ENCODE peak calls at places on chromosome 19, in four cellular contexts. C is thoracic aorta, P is C1 segment of cervical spinal cord, N is osteocyte. B is an unnamed sample.

GRCh38 chr19:17950310-17951150 is 16.4 kb upstream of the KCNN1 start:
- DNase-seq in C (no peak), P (no peak), N (no peak), B (no peak)

GRCh38 chr19:9847087-9847671 is 12.1 kb downstream of the PIN1 start:
- DNase-seq in C (peak), P (no peak), N (peak), B (peak)

GRCh38 chr19:2488942-2489731 is 13.2 kb downstream of the GADD45B start:
- DNase-seq in C (no peak), P (peak), N (no peak), B (no peak)

GRCh38 chr19:11204943-11205349 is 7.6 kb upstream of the KANK2 start:
- DNase-seq in C (no peak), P (no peak), N (peak), B (no peak)

GRCh38 chr19:2221918-2222317 is 14.2 kb downstream of the PLEKHJ1 start:
- DNase-seq in C (no peak), P (no peak), N (no peak), B (no peak)

GRCh38 chr19:38455031-38455430 is 21.5 kb downstream of the RYR1 start:
- DNase-seq in C (no peak), P (no peak), N (no peak), B (no peak)

GRCh38 chr19:55585658-55586339 is 5.2 kb upstream of the ZNF579 start:
- DNase-seq in C (no peak), P (peak), N (peak), B (no peak)

GRCh38 chr19:43774103-43774939 is 6.5 kb downstream of the KCNN4 start:
- DNase-seq in C (no peak), P (no peak), N (no peak), B (no peak)

GRCh38 chr19:34639491-34640085 is 37.4 kb downstream of the SCGB2B2 start:
- DNase-seq in C (no peak), P (no peak), N (no peak), B (no peak)

GRCh38 chr19:7348587-7349230 is at the start of gene ARHGEF18:
- DNase-seq in C (no peak), P (no peak), N (no peak), B (no peak)

GRCh38 chr19:2021453-2022140 is 6.1 kb upstream of the BTBD2 start:
- DNase-seq in C (no peak), P (no peak), N (no peak), B (no peak)

GRCh38 chr19:7560271-7560670 is 24.8 kb downstream of the PNPLA6 start:
- DNase-seq in C (no peak), P (no peak), N (no peak), B (no peak)

GRCh38 chr19:48393559-48394330 is at the start of gene GRIN2D:
- DNase-seq in C (no peak), P (no peak), N (no peak), B (no peak)

GRCh38 chr19:13018037-13018914 is 23.0 kb downstream of the NFIX start:
- DNase-seq in C (no peak), P (peak), N (no peak), B (no peak)

GRCh38 chr19:5992756-5993155 is 14.8 kb upstream of the RANBP3 start:
- DNase-seq in C (no peak), P (no peak), N (no peak), B (no peak)

GRCh38 chr19:50230379-50231351 is 27.2 kb downstream of the MYH14 start:
- DNase-seq in C (no peak), P (no peak), N (no peak), B (no peak)

GRCh38 chr19:11887247-11887617 is 350 bp upstream of the ZNF69 start:
- DNase-seq in C (no peak), P (peak), N (no peak), B (no peak)

GRCh38 chr19:33311326-33311682 is 9.0 kb upstream of the CEBPA start:
- DNase-seq in C (no peak), P (no peak), N (no peak), B (no peak)

B was measured in esophagus muscularis mucosa.